ENCODE peak calls at places on chromosome 3, in six cellular contexts. U, I, B, H, K and Q are unnamed samples.

GRCh38 chr3:51982352-51982837 is 940 bp upstream of the ACY1 start:
- DNase-seq in U (peak), I (no peak), B (peak), H (no peak), K (no peak), Q (peak)

GRCh38 chr3:20072422-20072821 is 32.2 kb downstream of the KAT2B start:
- DNase-seq in U (no peak), I (no peak), B (no peak), H (no peak), K (no peak), Q (no peak)

GRCh38 chr3:59879033-59879655 is 829.3 kb upstream of the CFAP20DC start:
- DNase-seq in U (no peak), I (no peak), B (peak), H (no peak), K (no peak), Q (no peak)

GRCh38 chr3:173529062-173529711 is 131.6 kb downstream of the NLGN1 start:
- DNase-seq in U (peak), I (no peak), B (no peak), H (no peak), K (no peak), Q (peak)

GRCh38 chr3:188700497-188700896 is 471.3 kb upstream of the TPRG1 start:
- DNase-seq in U (no peak), I (no peak), B (no peak), H (no peak), K (peak), Q (no peak)

GRCh38 chr3:169901453-169901852 is 9.9 kb upstream of the SAMD7 start:
- DNase-seq in U (no peak), I (no peak), B (no peak), H (no peak), K (no peak), Q (no peak)

GRCh38 chr3:47443611-47443995 is 32.1 kb downstream of the SCAP start:
- DNase-seq in U (no peak), I (no peak), B (no peak), H (no peak), K (no peak), Q (peak)

GRCh38 chr3:30428251-30428650 is 178.2 kb upstream of the TGFBR2 start:
- DNase-seq in U (no peak), I (no peak), B (no peak), H (no peak), K (no peak), Q (peak)

GRCh38 chr3:58837863-58838255 is 171.3 kb upstream of the FAM3D start:
- DNase-seq in U (no peak), I (no peak), B (no peak), H (no peak), K (no peak), Q (no peak)

GRCh38 chr3:9583371-9583770 is 29.7 kb upstream of the LHFPL4 start:
- DNase-seq in U (no peak), I (no peak), B (no peak), H (no peak), K (no peak), Q (no peak)

GRCh38 chr3:14880486-14881179 is 61.9 kb downstream of the FGD5 start:
- DNase-seq in U (no peak), I (no peak), B (no peak), H (no peak), K (no peak), Q (no peak)

GRCh38 chr3:119160815-119161214 is 12.6 kb upstream of the UPK1B start:
- DNase-seq in U (no peak), I (no peak), B (no peak), H (no peak), K (no peak), Q (no peak)

GRCh38 chr3:127209840-127210653 is 17.1 kb downstream of the PRR23E start:
- DNase-seq in U (peak), I (no peak), B (no peak), H (no peak), K (no peak), Q (no peak)

GRCh38 chr3:57952208-57952631 is 56.0 kb upstream of the FLNB start:
- DNase-seq in U (no peak), I (no peak), B (no peak), H (peak), K (no peak), Q (peak)

GRCh38 chr3:12308517-12308916 is 19.6 kb downstream of the PPARG start:
- DNase-seq in U (no peak), I (no peak), B (no peak), H (no peak), K (no peak), Q (peak)

GRCh38 chr3:157647820-157648219 is 144.6 kb upstream of the VEPH1 start:
- DNase-seq in U (no peak), I (no peak), B (no peak), H (no peak), K (no peak), Q (no peak)